ENCODE peak calls at places on chromosomes 16 and 17, in eight cellular contexts. One of them, this sample, is unnamed.

GRCh38 chr17:39889200-39889599 is 21.2 kb downstream of the ZPBP2 start:
- DNase-seq in glutamatergic neuron: no peak
- DNase-seq in GM12865: no peak
- DNase-seq in Peyer's patch: no peak
- DNase-seq in AG10803: no peak
- DNase-seq in B cell: no peak
- DNase-seq in AG04450: no peak
- DNase-seq in astrocyte: no peak
- DNase-seq in this sample: no peak

GRCh38 chr17:74767111-74767516 is 9.0 kb downstream of the NAT9 start:
- DNase-seq in glutamatergic neuron: no peak
- DNase-seq in Peyer's patch: no peak
- DNase-seq in astrocyte: no peak
- DNase-seq in GM12865: no peak
- DNase-seq in AG04450: no peak
- DNase-seq in AG10803: no peak
- DNase-seq in B cell: no peak
- DNase-seq in this sample: no peak

GRCh38 chr17:74052993-74053744 is 150.3 kb upstream of the RPL38 start:
- DNase-seq in AG10803: no peak
- DNase-seq in B cell: no peak
- DNase-seq in AG04450: no peak
- DNase-seq in astrocyte: no peak
- DNase-seq in Peyer's patch: no peak
- DNase-seq in GM12865: no peak
- DNase-seq in glutamatergic neuron: no peak
- DNase-seq in this sample: no peak

GRCh38 chr17:17033466-17033865 is 8.8 kb upstream of the MPRIP start:
- DNase-seq in AG04450: no peak
- DNase-seq in GM12865: no peak
- DNase-seq in astrocyte: no peak
- DNase-seq in AG10803: no peak
- DNase-seq in glutamatergic neuron: no peak
- DNase-seq in Peyer's patch: no peak
- DNase-seq in B cell: no peak
- DNase-seq in this sample: no peak

GRCh38 chr16:17633146-17633966 is 162.6 kb upstream of the XYLT1 start:
- DNase-seq in Peyer's patch: no peak
- DNase-seq in GM12865: no peak
- DNase-seq in B cell: no peak
- DNase-seq in AG10803: peak; percentile 13
- DNase-seq in AG04450: no peak
- DNase-seq in glutamatergic neuron: no peak
- DNase-seq in astrocyte: peak; percentile 18
- DNase-seq in this sample: no peak

GRCh38 chr16:50767197-50767596 is 25.3 kb downstream of the CYLD start:
- DNase-seq in glutamatergic neuron: no peak
- DNase-seq in AG10803: no peak
- DNase-seq in astrocyte: no peak
- DNase-seq in Peyer's patch: no peak
- DNase-seq in GM12865: no peak
- DNase-seq in AG04450: no peak
- DNase-seq in B cell: no peak
- DNase-seq in this sample: no peak

GRCh38 chr17:77375917-77376651 is 235.3 kb downstream of the SEC14L1 start:
- DNase-seq in Peyer's patch: no peak
- DNase-seq in GM12865: no peak
- DNase-seq in B cell: peak; percentile 64
- DNase-seq in AG10803: peak; percentile 82
- DNase-seq in glutamatergic neuron: peak; percentile 59
- DNase-seq in astrocyte: peak; percentile 85
- DNase-seq in AG04450: peak; percentile 65
- DNase-seq in this sample: peak; percentile 91

GRCh38 chr17:52026075-52026474 is 132.4 kb downstream of the CA10 start:
- DNase-seq in Peyer's patch: no peak
- DNase-seq in glutamatergic neuron: no peak
- DNase-seq in B cell: no peak
- DNase-seq in AG04450: no peak
- DNase-seq in AG10803: peak; percentile 5
- DNase-seq in GM12865: no peak
- DNase-seq in astrocyte: no peak
- DNase-seq in this sample: no peak

GRCh38 chr17:50905460-50905803 is 39.3 kb upstream of the TOB1 start:
- DNase-seq in Peyer's patch: no peak
- DNase-seq in astrocyte: no peak
- DNase-seq in glutamatergic neuron: peak; percentile 30
- DNase-seq in B cell: no peak
- DNase-seq in AG04450: no peak
- DNase-seq in AG10803: no peak
- DNase-seq in GM12865: no peak
- DNase-seq in this sample: no peak

GRCh38 chr16:4454618-4455017 is 19.8 kb downstream of the NMRAL1 start:
- DNase-seq in glutamatergic neuron: no peak
- DNase-seq in AG04450: no peak
- DNase-seq in B cell: no peak
- DNase-seq in GM12865: no peak
- DNase-seq in AG10803: no peak
- DNase-seq in Peyer's patch: no peak
- DNase-seq in astrocyte: no peak
- DNase-seq in this sample: no peak

GRCh38 chr17:41965694-41966375 is 760 bp upstream of the CNP start:
- DNase-seq in glutamatergic neuron: no peak
- DNase-seq in astrocyte: peak; percentile 12
- DNase-seq in GM12865: peak; percentile 78
- DNase-seq in AG10803: peak; percentile 43
- DNase-seq in AG04450: no peak
- DNase-seq in Peyer's patch: peak; percentile 82
- DNase-seq in B cell: peak; percentile 68
- DNase-seq in this sample: peak; percentile 40

GRCh38 chr16:88790312-88791150 is 5.5 kb upstream of the PIEZO1 start:
- DNase-seq in AG04450: no peak
- DNase-seq in B cell: peak; percentile 72
- DNase-seq in Peyer's patch: no peak
- DNase-seq in GM12865: peak; percentile 50
- DNase-seq in astrocyte: no peak
- DNase-seq in AG10803: peak; percentile 33
- DNase-seq in glutamatergic neuron: no peak
- DNase-seq in this sample: no peak

GRCh38 chr17:59451706-59452105 is 113.7 kb upstream of the DHX40 start:
- DNase-seq in Peyer's patch: no peak
- DNase-seq in GM12865: no peak
- DNase-seq in AG04450: no peak
- DNase-seq in B cell: no peak
- DNase-seq in glutamatergic neuron: no peak
- DNase-seq in astrocyte: peak; percentile 57
- DNase-seq in AG10803: peak; percentile 40
- DNase-seq in this sample: peak; percentile 19

GRCh38 chr16:11114366-11115164 is 141.4 kb downstream of the SOCS1 start:
- DNase-seq in GM12865: peak; percentile 76
- DNase-seq in Peyer's patch: no peak
- DNase-seq in glutamatergic neuron: no peak
- DNase-seq in AG04450: no peak
- DNase-seq in astrocyte: no peak
- DNase-seq in B cell: no peak
- DNase-seq in AG10803: no peak
- DNase-seq in this sample: no peak

GRCh38 chr16:87012954-87013938 is 303.9 kb downstream of the C16orf95 start:
- DNase-seq in glutamatergic neuron: peak; percentile 27
- DNase-seq in Peyer's patch: no peak
- DNase-seq in AG10803: no peak
- DNase-seq in AG04450: no peak
- DNase-seq in GM12865: no peak
- DNase-seq in astrocyte: no peak
- DNase-seq in B cell: no peak
- DNase-seq in this sample: no peak

GRCh38 chr17:29433551-29433950 is 43.4 kb downstream of the TAOK1 start:
- DNase-seq in B cell: no peak
- DNase-seq in AG10803: no peak
- DNase-seq in glutamatergic neuron: no peak
- DNase-seq in AG04450: no peak
- DNase-seq in astrocyte: no peak
- DNase-seq in GM12865: peak; percentile 34
- DNase-seq in Peyer's patch: no peak
- DNase-seq in this sample: no peak

GRCh38 chr17:838486-838885 is 56.3 kb downstream of the MRM3 start:
- DNase-seq in GM12865: no peak
- DNase-seq in astrocyte: no peak
- DNase-seq in AG04450: no peak
- DNase-seq in glutamatergic neuron: no peak
- DNase-seq in AG10803: peak; percentile 54
- DNase-seq in Peyer's patch: no peak
- DNase-seq in B cell: no peak
- DNase-seq in this sample: no peak

GRCh38 chr17:77909236-77909635 is 49.3 kb upstream of the TNRC6C start:
- DNase-seq in astrocyte: no peak
- DNase-seq in glutamatergic neuron: no peak
- DNase-seq in GM12865: no peak
- DNase-seq in B cell: no peak
- DNase-seq in Peyer's patch: peak; percentile 34
- DNase-seq in AG10803: no peak
- DNase-seq in AG04450: no peak
- DNase-seq in this sample: no peak

GRCh38 chr16:82111944-82112343 is 58.1 kb downstream of the MPHOSPH6 start:
- DNase-seq in glutamatergic neuron: no peak
- DNase-seq in Peyer's patch: no peak
- DNase-seq in astrocyte: no peak
- DNase-seq in AG04450: no peak
- DNase-seq in AG10803: no peak
- DNase-seq in B cell: no peak
- DNase-seq in GM12865: peak; percentile 9
- DNase-seq in this sample: no peak

GRCh38 chr16:58280146-58280845 is 14.5 kb downstream of the PRSS54 start:
- DNase-seq in astrocyte: peak; percentile 6
- DNase-seq in AG10803: no peak
- DNase-seq in GM12865: no peak
- DNase-seq in Peyer's patch: no peak
- DNase-seq in B cell: no peak
- DNase-seq in AG04450: no peak
- DNase-seq in glutamatergic neuron: no peak
- DNase-seq in this sample: no peak

GRCh38 chr17:64358261-64358788 is 32.3 kb downstream of the PECAM1 start:
- DNase-seq in glutamatergic neuron: no peak
- DNase-seq in Peyer's patch: no peak
- DNase-seq in astrocyte: no peak
- DNase-seq in AG10803: peak; percentile 50
- DNase-seq in AG04450: no peak
- DNase-seq in GM12865: no peak
- DNase-seq in B cell: no peak
- DNase-seq in this sample: peak; percentile 33
- TF ChIP-seq CTCF in glutamatergic neuron: no peak
- TF ChIP-seq CTCF in Peyer's patch: no peak
- TF ChIP-seq CTCF in astrocyte: no peak
- TF ChIP-seq CTCF in AG10803: no peak
- TF ChIP-seq CTCF in AG04450: no peak
- TF ChIP-seq CTCF in GM12865: no peak
- TF ChIP-seq CTCF in B cell: no peak
- TF ChIP-seq CTCF in this sample: no peak

DNA sequence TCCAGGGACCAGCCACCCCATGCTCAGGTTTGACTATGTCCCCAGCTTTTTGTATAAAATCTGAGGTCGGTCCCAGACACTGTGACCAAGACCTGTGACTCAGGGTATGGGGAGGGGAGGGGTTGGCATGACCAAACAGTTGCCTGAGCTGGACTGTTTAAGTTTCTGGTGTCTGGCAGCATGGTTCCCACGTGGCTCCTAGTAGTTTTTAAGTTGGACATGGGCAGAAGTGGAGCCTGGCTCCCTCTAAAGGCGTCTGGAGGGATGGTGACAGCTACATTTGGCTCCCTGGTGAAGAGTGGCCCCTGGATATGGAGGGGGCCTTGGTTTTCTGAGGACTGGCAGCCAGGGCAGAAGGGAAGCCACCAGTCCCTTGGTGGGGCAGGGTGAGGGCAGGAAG is 7.9 kb downstream of the SMCR8 start:
- DNase-seq in Peyer's patch: no peak
- DNase-seq in GM12865: no peak
- DNase-seq in AG10803: no peak
- DNase-seq in astrocyte: no peak
- DNase-seq in B cell: no peak
- DNase-seq in AG04450: no peak
- DNase-seq in glutamatergic neuron: no peak
- DNase-seq in this sample: no peak
- TF ChIP-seq CTCF in Peyer's patch: no peak
- TF ChIP-seq CTCF in GM12865: no peak
- TF ChIP-seq CTCF in AG10803: no peak
- TF ChIP-seq CTCF in astrocyte: no peak
- TF ChIP-seq CTCF in B cell: no peak
- TF ChIP-seq CTCF in AG04450: peak; percentile 14
- TF ChIP-seq CTCF in glutamatergic neuron: no peak
- TF ChIP-seq CTCF in this sample: no peak

DNA sequence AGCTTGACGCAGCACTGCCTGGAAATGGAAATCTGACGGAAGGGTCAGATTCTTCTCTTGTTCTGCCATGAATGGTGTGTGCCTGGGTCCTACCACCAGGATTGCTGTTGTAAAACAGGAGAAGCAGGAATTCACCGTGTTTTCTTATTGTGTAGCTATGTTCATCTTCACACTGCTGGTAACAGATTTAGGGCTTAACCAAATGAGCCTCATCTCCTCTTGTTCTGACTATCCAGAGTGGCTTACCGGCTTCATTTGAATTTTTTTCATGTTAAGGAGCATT is 97.3 kb upstream of the CHMP6 start:
- DNase-seq in AG10803: no peak
- DNase-seq in GM12865: no peak
- DNase-seq in B cell: no peak
- DNase-seq in astrocyte: no peak
- DNase-seq in Peyer's patch: no peak
- DNase-seq in glutamatergic neuron: no peak
- DNase-seq in AG04450: no peak
- DNase-seq in this sample: no peak
- TF ChIP-seq CTCF in AG10803: peak; percentile 8
- TF ChIP-seq CTCF in GM12865: peak; percentile 2
- TF ChIP-seq CTCF in B cell: no peak
- TF ChIP-seq CTCF in astrocyte: no peak
- TF ChIP-seq CTCF in Peyer's patch: no peak
- TF ChIP-seq CTCF in glutamatergic neuron: peak; percentile 30
- TF ChIP-seq CTCF in AG04450: peak; percentile 11
- TF ChIP-seq CTCF in this sample: peak; percentile 17

DNA sequence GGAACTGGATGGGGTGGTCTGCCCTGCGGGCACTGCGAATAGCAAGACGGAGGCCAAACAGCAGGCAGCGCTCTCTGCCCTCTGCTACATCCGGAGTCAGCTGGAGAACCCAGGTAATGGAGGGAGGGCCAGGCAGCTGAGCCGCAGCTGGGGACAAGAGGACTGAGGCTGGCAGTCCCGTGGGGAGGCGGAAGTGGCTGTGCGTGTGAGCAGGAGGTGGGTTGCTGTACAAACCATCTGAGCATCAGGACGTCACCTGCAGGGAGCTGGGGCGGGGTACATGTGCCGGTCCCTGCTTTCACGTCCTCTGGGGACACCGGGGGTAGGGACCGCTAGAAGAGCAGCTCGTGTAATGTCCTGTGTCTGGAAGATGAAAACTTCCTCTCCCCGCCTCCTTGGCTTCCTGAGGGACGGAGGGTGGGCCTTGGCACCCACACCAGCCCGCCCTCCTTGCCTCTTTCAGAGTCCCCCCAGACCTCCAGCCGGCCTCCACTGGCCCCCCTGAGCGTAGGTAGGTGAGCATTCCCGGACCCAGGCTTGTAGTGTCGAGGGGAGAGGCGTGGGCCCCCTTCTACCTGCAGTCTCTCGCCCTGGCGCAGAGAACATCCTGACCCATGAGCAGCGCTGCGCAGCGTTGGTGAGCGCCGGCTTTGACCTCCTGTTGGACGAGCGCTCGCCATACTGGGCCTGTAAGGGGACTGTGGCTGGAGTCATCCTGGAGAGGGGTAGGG is 3.7 kb downstream of the ADAD2 start:
- DNase-seq in AG10803: no peak
- DNase-seq in B cell: peak; percentile 65
- DNase-seq in AG04450: no peak
- DNase-seq in GM12865: peak; percentile 29
- DNase-seq in Peyer's patch: no peak
- DNase-seq in glutamatergic neuron: peak; percentile 74
- DNase-seq in astrocyte: no peak
- DNase-seq in this sample: no peak
- TF ChIP-seq CTCF in AG10803: no peak
- TF ChIP-seq CTCF in B cell: no peak
- TF ChIP-seq CTCF in AG04450: no peak
- TF ChIP-seq CTCF in GM12865: no peak
- TF ChIP-seq CTCF in Peyer's patch: no peak
- TF ChIP-seq CTCF in glutamatergic neuron: no peak
- TF ChIP-seq CTCF in astrocyte: no peak
- TF ChIP-seq CTCF in this sample: no peak